ENCODE peak calls at places on chromosomes 4 and X, in five cellular contexts. G is GM23338, J is Karpas-422, A is MM.1S, X is HCT116. Q is an unnamed sample.

GRCh38 chr4:119087121-119087520 is 48.5 kb upstream of the MYOZ2 start:
- DNase-seq in X (no peak), G (no peak), J (no peak), A (no peak), Q (peak; percentile 51)

GRCh38 chrX:103585421-103586313 is at the start of gene TCEAL4:
- DNase-seq in A (peak; percentile 37), G (peak; percentile 61), X (no peak), J (peak; percentile 72), Q (peak; percentile 64)

GRCh38 chr4:71202703-71203102 is 136.1 kb upstream of the SLC4A4 start:
- DNase-seq in X (no peak), A (no peak), G (peak; percentile 8), J (no peak), Q (peak; percentile 43)

GRCh38 chr4:52750819-52751348 is 341 bp downstream of the ERVMER34-1 start:
- DNase-seq in J (no peak), X (peak; percentile 16), G (peak; percentile 60), A (no peak), Q (peak; percentile 44)

GRCh38 chrX:17511556-17511955 is 136.6 kb downstream of the NHS start:
- DNase-seq in G (no peak), A (no peak), X (no peak), J (no peak), Q (peak; percentile 56)

GRCh38 chr4:8205749-8206611 is 6.9 kb downstream of the SH3TC1 start:
- DNase-seq in X (no peak), A (no peak), G (no peak), J (no peak), Q (no peak)

GRCh38 chr4:108861339-108861738 is 98.5 kb upstream of the ETNPPL start:
- DNase-seq in A (no peak), J (peak; percentile 44), G (peak; percentile 63), X (no peak), Q (peak; percentile 42)

GRCh38 chr4:100306018-100306417 is 115.8 kb upstream of the DDIT4L start:
- DNase-seq in G (no peak), A (no peak), X (no peak), J (no peak), Q (peak; percentile 57)

GRCh38 chrX:118839334-118839958 is 15.8 kb downstream of the ZCCHC12 start:
- DNase-seq in G (peak; percentile 83), J (peak; percentile 39), X (peak; percentile 19), A (no peak), Q (peak; percentile 62)

GRCh38 chrX:113833656-113834055 is 750.2 kb upstream of the HTR2C start:
- DNase-seq in A (no peak), J (no peak), X (no peak), G (no peak), Q (no peak)

GRCh38 chrX:132957211-132958085 is 981 bp downstream of the HS6ST2 start:
- DNase-seq in A (no peak), J (no peak), G (peak; percentile 56), X (no peak), Q (peak; percentile 12)

GRCh38 chr4:27217261-27217769 is 356.7 kb downstream of the STIM2 start:
- DNase-seq in A (no peak), G (no peak), X (no peak), J (peak; percentile 6), Q (peak; percentile 82)

GRCh38 chr4:153520871-153521329 is 54.7 kb downstream of the TMEM131L start:
- DNase-seq in G (no peak), X (no peak), A (no peak), J (no peak), Q (no peak)

GRCh38 chr4:110621839-110622751 is 782 bp downstream of the PITX2 start:
- DNase-seq in X (no peak), A (no peak), J (no peak), G (peak; percentile 66), Q (no peak)

GRCh38 chr4:74364649-74365491 is at the start of gene EREG:
- DNase-seq in X (peak; percentile 74), J (no peak), G (peak; percentile 94), A (no peak), Q (peak; percentile 77)

GRCh38 chr4:102734591-102735385 is 26.0 kb downstream of the MANBA start:
- DNase-seq in X (no peak), A (no peak), G (no peak), J (peak; percentile 48), Q (peak; percentile 53)

GRCh38 chr4:97013309-97014106 is 1129.8 kb downstream of the STPG2 start:
- DNase-seq in G (no peak), A (no peak), X (no peak), J (no peak), Q (no peak)

DNA sequence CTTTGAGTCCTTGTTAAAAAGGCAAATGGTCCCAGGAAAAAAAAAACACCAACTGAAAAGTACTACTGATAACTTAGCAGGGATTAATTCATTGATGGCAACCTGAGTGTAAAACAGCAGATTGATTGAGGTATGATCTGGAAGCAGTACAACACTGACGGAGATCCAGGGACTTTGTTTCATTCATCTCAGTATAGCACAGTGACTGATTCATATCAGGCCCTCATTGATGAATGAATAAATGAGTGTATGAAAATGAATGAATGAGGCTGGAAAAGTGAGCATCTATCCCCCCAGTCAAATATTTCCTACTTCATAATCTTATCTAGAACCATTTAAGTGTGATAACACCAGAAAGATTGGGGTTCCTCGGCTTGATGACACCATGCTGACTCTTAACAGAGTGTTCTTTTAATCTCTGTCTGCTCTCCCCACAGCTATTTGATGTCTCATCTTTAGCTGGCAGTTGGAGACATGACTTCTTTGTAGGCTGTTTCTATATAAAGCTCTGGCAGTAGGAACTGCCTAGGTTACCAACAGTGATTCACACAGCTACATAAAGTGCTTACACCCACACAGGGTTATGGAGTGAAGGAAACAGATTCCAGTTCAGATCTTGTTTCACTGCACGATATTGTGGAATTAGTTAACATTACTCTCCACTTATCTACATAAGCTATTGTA is 18.6 kb upstream of the RNF128 start:
- DNase-seq in A (no peak), G (no peak), X (peak; percentile 79), J (no peak), Q (peak; percentile 91)
- H3K4me2 ChIP-seq in A (no peak overlapping the region), G (no peak overlapping the region), X (peak overlapping the region; percentile 73), J (no peak overlapping the region), Q (peak overlapping the region; percentile 48)

GRCh38 chrX:10050481-10050880 is 83.3 kb downstream of the CLDN34 start:
- DNase-seq in G (peak; percentile 87), J (no peak), X (no peak), A (no peak), Q (no peak)
- H3K9me2 ChIP-seq in G (no peaks in the 10 kb centered on the region), J (no peaks in the 10 kb centered on the region), X (no peaks in the 10 kb centered on the region), A (no peaks in the 10 kb centered on the region), Q (no peaks in the 10 kb centered on the region)

GRCh38 chrX:12162420-12162819 is 24.1 kb downstream of the FRMPD4 start:
- DNase-seq in A (no peak), X (no peak), J (no peak), G (no peak), Q (no peak)

DNA sequence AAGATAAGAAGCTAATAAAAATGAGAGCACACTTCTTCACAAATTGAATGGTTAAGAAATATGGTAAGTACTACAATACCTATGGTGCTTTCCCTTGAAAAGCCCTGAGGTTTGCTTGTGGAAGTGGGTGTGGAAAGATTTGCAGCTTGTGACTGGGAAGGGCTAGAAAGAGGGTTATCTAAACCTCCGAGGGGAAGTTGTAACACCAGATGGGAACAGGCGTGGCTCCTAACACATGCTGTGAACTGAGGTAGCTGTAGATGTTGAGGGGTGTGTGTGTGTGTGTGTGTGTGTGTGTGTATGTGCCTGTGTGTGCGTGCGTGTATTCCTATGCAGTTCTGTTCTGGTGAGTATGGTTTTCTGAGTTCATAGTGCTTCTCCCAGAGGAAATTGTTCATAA is 21.5 kb downstream of the FRMPD4 start:
- DNase-seq in A (no peak), G (no peak), J (no peak), X (no peak), Q (no peak)
- H3K4me2 ChIP-seq in A (no peak overlapping the region), G (no peak overlapping the region), J (no peak overlapping the region), X (no peak overlapping the region), Q (no peak overlapping the region)

GRCh38 chr4:25406081-25406692 is 29.1 kb downstream of the ANAPC4 start:
- DNase-seq in J (no peak), G (no peak), A (no peak), X (no peak), Q (peak; percentile 54)

GRCh38 chr4:25401066-25401465 is 24.0 kb downstream of the ANAPC4 start:
- DNase-seq in A (no peak), J (no peak), X (no peak), G (no peak), Q (peak; percentile 35)

GRCh38 chr4:25402521-25402920 is 25.5 kb downstream of the ANAPC4 start:
- DNase-seq in A (no peak), G (no peak), J (no peak), X (no peak), Q (peak; percentile 71)

GRCh38 chr4:25405453-25405852 is 28.4 kb downstream of the ANAPC4 start:
- DNase-seq in G (no peak), X (no peak), J (no peak), A (no peak), Q (no peak)

GRCh38 chr4:25403699-25404098 is 26.6 kb downstream of the ANAPC4 start:
- DNase-seq in J (no peak), A (no peak), X (no peak), G (no peak), Q (no peak)
- H3K9me2 ChIP-seq in J (no peaks in the 10 kb centered on the region), A (no peaks in the 10 kb centered on the region), X (no peaks in the 10 kb centered on the region), G (no peaks in the 10 kb centered on the region), Q (no peaks in the 10 kb centered on the region)

GRCh38 chrX:139187738-139188137 is 342.8 kb upstream of the F9 start:
- DNase-seq in A (no peak), X (no peak), G (no peak), J (no peak), Q (no peak)
- H3K4me2 ChIP-seq in A (no peak overlapping the region), X (no peak overlapping the region), G (no peak overlapping the region), J (no peak overlapping the region), Q (no peak overlapping the region)

DNA sequence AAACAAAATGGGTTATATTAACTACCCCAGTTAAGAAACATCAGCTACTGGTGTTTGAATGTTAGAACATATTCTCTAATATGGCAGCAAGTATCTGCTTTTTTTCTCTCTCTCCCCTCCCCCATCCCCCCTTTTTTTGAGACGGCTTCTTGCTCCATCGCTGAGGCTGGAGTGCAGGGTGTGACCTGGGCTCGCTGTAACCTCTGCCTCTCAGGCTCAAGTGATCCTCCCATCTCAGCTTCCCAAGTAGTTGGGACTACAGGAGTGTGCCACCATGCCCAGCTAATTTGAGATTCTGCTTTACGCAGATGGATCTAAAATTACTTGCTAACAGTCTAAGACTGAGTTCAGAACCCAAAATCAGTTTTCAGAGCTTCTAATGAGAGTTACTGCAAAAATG is 101.9 kb downstream of the AFF1 start:
- DNase-seq in A (no peak), X (no peak), G (no peak), J (no peak), Q (no peak)
- H3K9me2 ChIP-seq in A (no peaks in the 10 kb centered on the region), X (no peaks in the 10 kb centered on the region), G (no peaks in the 10 kb centered on the region), J (no peaks in the 10 kb centered on the region), Q (no peaks in the 10 kb centered on the region)

GRCh38 chr4:106301393-106302084 is 14.5 kb downstream of the TBCK start:
- DNase-seq in J (no peak), X (no peak), G (peak; percentile 25), A (no peak), Q (peak; percentile 40)
- H3K4me2 ChIP-seq in J (no peak overlapping the region), X (no peak overlapping the region), G (peak overlapping the region; percentile 3), A (no peak overlapping the region), Q (peak overlapping the region; percentile 45)

GRCh38 chr4:5785806-5786680 is 75.0 kb downstream of the EVC start:
- DNase-seq in J (no peak), G (no peak), X (no peak), A (no peak), Q (peak; percentile 66)
- H3K9me2 ChIP-seq in J (no peaks in the 10 kb centered on the region), G (no peaks in the 10 kb centered on the region), X (no peaks in the 10 kb centered on the region), A (no peaks in the 10 kb centered on the region), Q (no peaks in the 10 kb centered on the region)